ENCODE peak calls at places on chromosomes 3 and 15, in eight cellular contexts. W is aorta, B is brain pericyte, E is AG10803, T is AG08396, J is GM13977, U is NCI-H748 treated with DMSO at 0.1 percent for 48 hours, C is GM13976. Z is an unnamed sample.

GRCh38 chr15:38226867-38227266 is 25.8 kb upstream of the SPRED1 start:
- DNase-seq in W (no peak), B (no peak), E (peak), T (peak), J (no peak), U (no peak), C (no peak), Z (peak)

GRCh38 chr15:95687686-95688085 is 642.8 kb upstream of the NR2F2 start:
- DNase-seq in W (no peak), B (no peak), E (no peak), T (no peak), J (no peak), U (no peak), C (no peak), Z (no peak)

GRCh38 chr15:76998661-76999285 is 3.8 kb downstream of the PSTPIP1 start:
- DNase-seq in W (peak), B (no peak), E (no peak), T (no peak), J (no peak), U (no peak), C (no peak), Z (no peak)

GRCh38 chr15:60316961-60317360 is 80.8 kb downstream of the ANXA2 start:
- DNase-seq in W (no peak), B (no peak), E (no peak), T (no peak), J (no peak), U (no peak), C (no peak), Z (no peak)

GRCh38 chr15:68441045-68441743 is 9.2 kb upstream of the ITGA11 start:
- DNase-seq in W (no peak), B (no peak), E (peak), T (no peak), J (no peak), U (no peak), C (no peak), Z (peak)

GRCh38 chr15:56165234-56165633 is 78.4 kb downstream of the RFX7 start:
- DNase-seq in W (no peak), B (no peak), E (no peak), T (no peak), J (no peak), U (no peak), C (no peak), Z (peak)

GRCh38 chr3:8914491-8914890 is 48.8 kb downstream of the RAD18 start:
- DNase-seq in W (no peak), B (no peak), E (no peak), T (no peak), J (no peak), U (no peak), C (no peak), Z (no peak)

GRCh38 chr15:53710906-53711305 is 48.6 kb downstream of the WDR72 start:
- DNase-seq in W (no peak), B (no peak), E (no peak), T (no peak), J (no peak), U (no peak), C (no peak), Z (no peak)

GRCh38 chr3:110680365-110680909 is 391.2 kb upstream of the NECTIN3 start:
- DNase-seq in W (no peak), B (no peak), E (no peak), T (no peak), J (no peak), U (no peak), C (no peak), Z (peak)

GRCh38 chr3:42149537-42150426 is 58.6 kb downstream of the TRAK1 start:
- DNase-seq in W (no peak), B (no peak), E (no peak), T (no peak), J (no peak), U (no peak), C (no peak), Z (no peak)

GRCh38 chr3:104677932-104678331 is 688.8 kb upstream of the ALCAM start:
- DNase-seq in W (no peak), B (no peak), E (no peak), T (no peak), J (no peak), U (no peak), C (no peak), Z (no peak)

GRCh38 chr3:117903226-117903625 is 1131.4 kb downstream of the IGSF11 start:
- DNase-seq in W (no peak), B (no peak), E (peak), T (peak), J (no peak), U (no peak), C (no peak), Z (peak)

GRCh38 chr3:43073836-43074220 is 32.1 kb downstream of the POMGNT2 start:
- DNase-seq in W (no peak), B (no peak), E (no peak), T (no peak), J (no peak), U (no peak), C (no peak), Z (no peak)

GRCh38 chr3:12452361-12453330 is 31.6 kb upstream of the TSEN2 start:
- DNase-seq in W (no peak), B (no peak), E (no peak), T (no peak), J (no peak), U (no peak), C (no peak), Z (no peak)

GRCh38 chr3:43814461-43814860 is 123.7 kb downstream of the ABHD5 start:
- DNase-seq in W (no peak), B (no peak), E (no peak), T (no peak), J (no peak), U (no peak), C (no peak), Z (no peak)

GRCh38 chr3:57597973-57598351 is 818 bp upstream of the ARF4 start:
- DNase-seq in W (no peak), B (no peak), E (no peak), T (peak), J (no peak), U (no peak), C (no peak), Z (no peak)

GRCh38 chr15:37616215-37616614 is 318.2 kb upstream of the TMCO5A start:
- DNase-seq in W (no peak), B (no peak), E (no peak), T (no peak), J (no peak), U (no peak), C (no peak), Z (no peak)

GRCh38 chr15:100572362-100572983 is 29.5 kb downstream of the LINS1 start:
- DNase-seq in W (no peak), B (no peak), E (peak), T (no peak), J (no peak), U (no peak), C (no peak), Z (no peak)

GRCh38 chr15:85311647-85312046 is 68.8 kb upstream of the AKAP13 start:
- DNase-seq in W (no peak), B (no peak), E (no peak), T (no peak), J (no peak), U (no peak), C (no peak), Z (no peak)

GRCh38 chr3:186642014-186642413 is 1.8 kb downstream of the FETUB start:
- DNase-seq in W (no peak), B (no peak), E (no peak), T (no peak), J (no peak), U (no peak), C (no peak), Z (no peak)

GRCh38 chr3:52153389-52154096 is 680 bp downstream of the POC1A start:
- DNase-seq in W (peak), B (no peak), E (peak), T (peak), J (no peak), U (peak), C (no peak), Z (peak)

GRCh38 chr3:185929192-185930151 is 8.3 kb downstream of the TRA2B start:
- DNase-seq in W (no peak), B (no peak), E (no peak), T (no peak), J (no peak), U (no peak), C (no peak), Z (peak)

GRCh38 chr15:93987068-93987467 is 244.3 kb upstream of the MCTP2 start:
- DNase-seq in W (no peak), B (no peak), E (no peak), T (no peak), J (no peak), U (no peak), C (no peak), Z (no peak)